ENCODE peak calls at places on chromosomes 1 and 21, in nine cellular contexts. One of them, this sample, is unnamed.

GRCh38 chr1:3524571-3525203 is 70.2 kb downstream of the ARHGEF16 start:
- DNase-seq in psoas muscle: no peak
- DNase-seq in activated T-cell treated with anti-CD3 and anti-CD28 coated beads, Interleukin-2, amount 50 U/mL, for 1 hour: no peak
- DNase-seq in neural crest cell: no peak
- DNase-seq in mesothelial cell of epicardium: no peak
- DNase-seq in stimulated activated CD4-positive, alpha-beta T cell treated with anti-CD3 and anti-CD28 coated beads, Interleukin-15, amount 100 ng/mL, for 24 hours: no peak
- DNase-seq in RPMI8226: peak
- DNase-seq in C1 segment of cervical spinal cord: no peak
- DNase-seq in bronchial epithelial cell: no peak
- DNase-seq in this sample: no peak

GRCh38 chr1:16904560-16905111 is 8.9 kb downstream of the RNU1-2 start:
- DNase-seq in psoas muscle: peak
- DNase-seq in activated T-cell treated with anti-CD3 and anti-CD28 coated beads, Interleukin-2, amount 50 U/mL, for 1 hour: peak
- DNase-seq in neural crest cell: peak
- DNase-seq in mesothelial cell of epicardium: peak
- DNase-seq in stimulated activated CD4-positive, alpha-beta T cell treated with anti-CD3 and anti-CD28 coated beads, Interleukin-15, amount 100 ng/mL, for 24 hours: peak
- DNase-seq in RPMI8226: peak
- DNase-seq in C1 segment of cervical spinal cord: peak
- DNase-seq in bronchial epithelial cell: peak
- DNase-seq in this sample: peak

GRCh38 chr21:44960141-44961092 is 20.6 kb downstream of the SLX9 start:
- DNase-seq in psoas muscle: no peak
- DNase-seq in activated T-cell treated with anti-CD3 and anti-CD28 coated beads, Interleukin-2, amount 50 U/mL, for 1 hour: no peak
- DNase-seq in neural crest cell: no peak
- DNase-seq in mesothelial cell of epicardium: no peak
- DNase-seq in stimulated activated CD4-positive, alpha-beta T cell treated with anti-CD3 and anti-CD28 coated beads, Interleukin-15, amount 100 ng/mL, for 24 hours: no peak
- DNase-seq in RPMI8226: no peak
- DNase-seq in C1 segment of cervical spinal cord: no peak
- DNase-seq in bronchial epithelial cell: no peak
- DNase-seq in this sample: no peak

GRCh38 chr1:221781102-221781744 is 39.3 kb upstream of the DUSP10 start:
- DNase-seq in psoas muscle: no peak
- DNase-seq in activated T-cell treated with anti-CD3 and anti-CD28 coated beads, Interleukin-2, amount 50 U/mL, for 1 hour: no peak
- DNase-seq in neural crest cell: no peak
- DNase-seq in mesothelial cell of epicardium: no peak
- DNase-seq in stimulated activated CD4-positive, alpha-beta T cell treated with anti-CD3 and anti-CD28 coated beads, Interleukin-15, amount 100 ng/mL, for 24 hours: no peak
- DNase-seq in RPMI8226: peak
- DNase-seq in C1 segment of cervical spinal cord: no peak
- DNase-seq in bronchial epithelial cell: no peak
- DNase-seq in this sample: no peak

GRCh38 chr21:36860736-36861594 is 105.5 kb downstream of the HLCS start:
- DNase-seq in psoas muscle: no peak
- DNase-seq in activated T-cell treated with anti-CD3 and anti-CD28 coated beads, Interleukin-2, amount 50 U/mL, for 1 hour: no peak
- DNase-seq in neural crest cell: no peak
- DNase-seq in mesothelial cell of epicardium: no peak
- DNase-seq in stimulated activated CD4-positive, alpha-beta T cell treated with anti-CD3 and anti-CD28 coated beads, Interleukin-15, amount 100 ng/mL, for 24 hours: no peak
- DNase-seq in RPMI8226: no peak
- DNase-seq in C1 segment of cervical spinal cord: no peak
- DNase-seq in bronchial epithelial cell: peak
- DNase-seq in this sample: no peak

GRCh38 chr1:165633624-165634023 is 2.6 kb downstream of the MGST3 start:
- DNase-seq in psoas muscle: no peak
- DNase-seq in activated T-cell treated with anti-CD3 and anti-CD28 coated beads, Interleukin-2, amount 50 U/mL, for 1 hour: no peak
- DNase-seq in neural crest cell: no peak
- DNase-seq in mesothelial cell of epicardium: no peak
- DNase-seq in stimulated activated CD4-positive, alpha-beta T cell treated with anti-CD3 and anti-CD28 coated beads, Interleukin-15, amount 100 ng/mL, for 24 hours: peak
- DNase-seq in RPMI8226: no peak
- DNase-seq in C1 segment of cervical spinal cord: no peak
- DNase-seq in bronchial epithelial cell: peak
- DNase-seq in this sample: no peak

GRCh38 chr1:154869351-154870116 is 547 bp downstream of the KCNN3 start:
- DNase-seq in psoas muscle: peak
- DNase-seq in activated T-cell treated with anti-CD3 and anti-CD28 coated beads, Interleukin-2, amount 50 U/mL, for 1 hour: no peak
- DNase-seq in neural crest cell: no peak
- DNase-seq in mesothelial cell of epicardium: no peak
- DNase-seq in stimulated activated CD4-positive, alpha-beta T cell treated with anti-CD3 and anti-CD28 coated beads, Interleukin-15, amount 100 ng/mL, for 24 hours: no peak
- DNase-seq in RPMI8226: peak
- DNase-seq in C1 segment of cervical spinal cord: peak
- DNase-seq in bronchial epithelial cell: no peak
- DNase-seq in this sample: no peak

GRCh38 chr1:180791806-180792205 is 120.9 kb upstream of the KIAA1614 start:
- DNase-seq in psoas muscle: no peak
- DNase-seq in activated T-cell treated with anti-CD3 and anti-CD28 coated beads, Interleukin-2, amount 50 U/mL, for 1 hour: no peak
- DNase-seq in neural crest cell: no peak
- DNase-seq in mesothelial cell of epicardium: no peak
- DNase-seq in stimulated activated CD4-positive, alpha-beta T cell treated with anti-CD3 and anti-CD28 coated beads, Interleukin-15, amount 100 ng/mL, for 24 hours: no peak
- DNase-seq in RPMI8226: no peak
- DNase-seq in C1 segment of cervical spinal cord: no peak
- DNase-seq in bronchial epithelial cell: peak
- DNase-seq in this sample: no peak

GRCh38 chr1:63506782-63507181 is 16.2 kb downstream of the ITGB3BP start:
- DNase-seq in psoas muscle: no peak
- DNase-seq in activated T-cell treated with anti-CD3 and anti-CD28 coated beads, Interleukin-2, amount 50 U/mL, for 1 hour: no peak
- DNase-seq in neural crest cell: no peak
- DNase-seq in mesothelial cell of epicardium: no peak
- DNase-seq in stimulated activated CD4-positive, alpha-beta T cell treated with anti-CD3 and anti-CD28 coated beads, Interleukin-15, amount 100 ng/mL, for 24 hours: no peak
- DNase-seq in RPMI8226: no peak
- DNase-seq in C1 segment of cervical spinal cord: no peak
- DNase-seq in bronchial epithelial cell: no peak
- DNase-seq in this sample: no peak

GRCh38 chr1:19312782-19313635 is 883 bp downstream of the SLC66A1 start:
- DNase-seq in psoas muscle: no peak
- DNase-seq in activated T-cell treated with anti-CD3 and anti-CD28 coated beads, Interleukin-2, amount 50 U/mL, for 1 hour: no peak
- DNase-seq in neural crest cell: no peak
- DNase-seq in mesothelial cell of epicardium: no peak
- DNase-seq in stimulated activated CD4-positive, alpha-beta T cell treated with anti-CD3 and anti-CD28 coated beads, Interleukin-15, amount 100 ng/mL, for 24 hours: no peak
- DNase-seq in RPMI8226: no peak
- DNase-seq in C1 segment of cervical spinal cord: no peak
- DNase-seq in bronchial epithelial cell: peak
- DNase-seq in this sample: no peak

GRCh38 chr1:5752715-5753330 is 239.4 kb downstream of the NPHP4 start:
- DNase-seq in psoas muscle: no peak
- DNase-seq in activated T-cell treated with anti-CD3 and anti-CD28 coated beads, Interleukin-2, amount 50 U/mL, for 1 hour: no peak
- DNase-seq in neural crest cell: no peak
- DNase-seq in mesothelial cell of epicardium: no peak
- DNase-seq in stimulated activated CD4-positive, alpha-beta T cell treated with anti-CD3 and anti-CD28 coated beads, Interleukin-15, amount 100 ng/mL, for 24 hours: no peak
- DNase-seq in RPMI8226: no peak
- DNase-seq in C1 segment of cervical spinal cord: no peak
- DNase-seq in bronchial epithelial cell: no peak
- DNase-seq in this sample: no peak

GRCh38 chr1:152026895-152027294 is 9.9 kb downstream of the S100A11 start:
- DNase-seq in psoas muscle: no peak
- DNase-seq in activated T-cell treated with anti-CD3 and anti-CD28 coated beads, Interleukin-2, amount 50 U/mL, for 1 hour: no peak
- DNase-seq in neural crest cell: no peak
- DNase-seq in mesothelial cell of epicardium: no peak
- DNase-seq in stimulated activated CD4-positive, alpha-beta T cell treated with anti-CD3 and anti-CD28 coated beads, Interleukin-15, amount 100 ng/mL, for 24 hours: no peak
- DNase-seq in RPMI8226: no peak
- DNase-seq in C1 segment of cervical spinal cord: no peak
- DNase-seq in bronchial epithelial cell: no peak
- DNase-seq in this sample: no peak

GRCh38 chr1:113372546-113372945 is 17.8 kb upstream of the MAGI3 start:
- DNase-seq in psoas muscle: no peak
- DNase-seq in activated T-cell treated with anti-CD3 and anti-CD28 coated beads, Interleukin-2, amount 50 U/mL, for 1 hour: no peak
- DNase-seq in neural crest cell: no peak
- DNase-seq in mesothelial cell of epicardium: no peak
- DNase-seq in stimulated activated CD4-positive, alpha-beta T cell treated with anti-CD3 and anti-CD28 coated beads, Interleukin-15, amount 100 ng/mL, for 24 hours: no peak
- DNase-seq in RPMI8226: no peak
- DNase-seq in C1 segment of cervical spinal cord: no peak
- DNase-seq in bronchial epithelial cell: no peak
- DNase-seq in this sample: no peak

GRCh38 chr1:96306809-96307208 is 414.8 kb upstream of the PTBP2 start:
- DNase-seq in psoas muscle: no peak
- DNase-seq in activated T-cell treated with anti-CD3 and anti-CD28 coated beads, Interleukin-2, amount 50 U/mL, for 1 hour: no peak
- DNase-seq in neural crest cell: no peak
- DNase-seq in mesothelial cell of epicardium: no peak
- DNase-seq in stimulated activated CD4-positive, alpha-beta T cell treated with anti-CD3 and anti-CD28 coated beads, Interleukin-15, amount 100 ng/mL, for 24 hours: no peak
- DNase-seq in RPMI8226: no peak
- DNase-seq in C1 segment of cervical spinal cord: no peak
- DNase-seq in bronchial epithelial cell: peak
- DNase-seq in this sample: no peak

GRCh38 chr1:111475706-111476105 is 1.9 kb downstream of the C1orf162 start:
- DNase-seq in psoas muscle: no peak
- DNase-seq in activated T-cell treated with anti-CD3 and anti-CD28 coated beads, Interleukin-2, amount 50 U/mL, for 1 hour: no peak
- DNase-seq in neural crest cell: no peak
- DNase-seq in mesothelial cell of epicardium: no peak
- DNase-seq in stimulated activated CD4-positive, alpha-beta T cell treated with anti-CD3 and anti-CD28 coated beads, Interleukin-15, amount 100 ng/mL, for 24 hours: peak
- DNase-seq in RPMI8226: no peak
- DNase-seq in C1 segment of cervical spinal cord: no peak
- DNase-seq in bronchial epithelial cell: no peak
- DNase-seq in this sample: no peak

GRCh38 chr1:78721136-78721535 is 71.5 kb downstream of the IFI44 start:
- DNase-seq in psoas muscle: no peak
- DNase-seq in activated T-cell treated with anti-CD3 and anti-CD28 coated beads, Interleukin-2, amount 50 U/mL, for 1 hour: no peak
- DNase-seq in neural crest cell: no peak
- DNase-seq in mesothelial cell of epicardium: no peak
- DNase-seq in stimulated activated CD4-positive, alpha-beta T cell treated with anti-CD3 and anti-CD28 coated beads, Interleukin-15, amount 100 ng/mL, for 24 hours: no peak
- DNase-seq in RPMI8226: no peak
- DNase-seq in C1 segment of cervical spinal cord: no peak
- DNase-seq in bronchial epithelial cell: no peak
- DNase-seq in this sample: no peak

This sample was measured in retinal pigment epithelial cell.